ENCODE peak calls at places on chromosomes 13 and 19, in six cellular contexts. One of them, this sample, is unnamed.

GRCh38 chr19:27966390-27966816 is 1246.5 kb downstream of the UQCRFS1 start:
- DNase-seq in cardiac muscle cell: no peak
- DNase-seq in right lobe of liver: no peak
- DNase-seq in Panc1: no peak
- DNase-seq in IMR-90: no peak
- DNase-seq in PC-9: no peak
- DNase-seq in this sample: peak

GRCh38 chr19:34555447-34555846 is 73.9 kb downstream of the WTIP start:
- DNase-seq in cardiac muscle cell: no peak
- DNase-seq in IMR-90: no peak
- DNase-seq in right lobe of liver: no peak
- DNase-seq in PC-9: no peak
- DNase-seq in Panc1: no peak
- DNase-seq in this sample: peak

GRCh38 chr13:102198418-102199322 is 203.2 kb downstream of the FGF14 start:
- DNase-seq in Panc1: no peak
- DNase-seq in IMR-90: peak
- DNase-seq in cardiac muscle cell: no peak
- DNase-seq in right lobe of liver: no peak
- DNase-seq in PC-9: no peak
- DNase-seq in this sample: peak

GRCh38 chr13:79614519-79614918 is 133.6 kb downstream of the NDFIP2 start:
- DNase-seq in Panc1: no peak
- DNase-seq in right lobe of liver: no peak
- DNase-seq in cardiac muscle cell: no peak
- DNase-seq in PC-9: no peak
- DNase-seq in IMR-90: no peak
- DNase-seq in this sample: peak

GRCh38 chr19:42191855-42192254 is 25.6 kb downstream of the DEDD2 start:
- DNase-seq in IMR-90: peak
- DNase-seq in cardiac muscle cell: no peak
- DNase-seq in Panc1: peak
- DNase-seq in PC-9: peak
- DNase-seq in right lobe of liver: no peak
- DNase-seq in this sample: peak

GRCh38 chr13:88086577-88086976 is 415.4 kb downstream of the SLITRK5 start:
- DNase-seq in PC-9: no peak
- DNase-seq in cardiac muscle cell: no peak
- DNase-seq in IMR-90: peak
- DNase-seq in right lobe of liver: no peak
- DNase-seq in Panc1: no peak
- DNase-seq in this sample: peak

GRCh38 chr19:18745012-18745735 is 45.9 kb downstream of the COMP start:
- DNase-seq in Panc1: no peak
- DNase-seq in PC-9: no peak
- DNase-seq in cardiac muscle cell: no peak
- DNase-seq in right lobe of liver: no peak
- DNase-seq in IMR-90: no peak
- DNase-seq in this sample: no peak

GRCh38 chr13:93700115-93700514 is 473.5 kb downstream of the GPC6 start:
- DNase-seq in IMR-90: peak
- DNase-seq in PC-9: no peak
- DNase-seq in cardiac muscle cell: no peak
- DNase-seq in Panc1: no peak
- DNase-seq in right lobe of liver: no peak
- DNase-seq in this sample: no peak

GRCh38 chr19:49070416-49070815 is 2.1 kb downstream of the KCNA7 start:
- DNase-seq in cardiac muscle cell: no peak
- DNase-seq in IMR-90: no peak
- DNase-seq in Panc1: no peak
- DNase-seq in PC-9: no peak
- DNase-seq in right lobe of liver: no peak
- DNase-seq in this sample: no peak

GRCh38 chr19:9178901-9179300 is at the start of gene OR7D2:
- DNase-seq in right lobe of liver: no peak
- DNase-seq in PC-9: peak
- DNase-seq in cardiac muscle cell: no peak
- DNase-seq in Panc1: no peak
- DNase-seq in IMR-90: peak
- DNase-seq in this sample: peak

GRCh38 chr19:3617463-3617862 is 9.1 kb downstream of the CACTIN start:
- DNase-seq in IMR-90: no peak
- DNase-seq in cardiac muscle cell: no peak
- DNase-seq in PC-9: no peak
- DNase-seq in Panc1: no peak
- DNase-seq in right lobe of liver: no peak
- DNase-seq in this sample: no peak

GRCh38 chr19:7292950-7293794 is 1.0 kb downstream of the INSR start:
- DNase-seq in cardiac muscle cell: peak
- DNase-seq in IMR-90: no peak
- DNase-seq in right lobe of liver: peak
- DNase-seq in PC-9: no peak
- DNase-seq in Panc1: no peak
- DNase-seq in this sample: no peak

GRCh38 chr19:2424686-2425621 is 2.4 kb downstream of the TIMM13 start:
- DNase-seq in cardiac muscle cell: peak
- DNase-seq in IMR-90: peak
- DNase-seq in Panc1: no peak
- DNase-seq in PC-9: no peak
- DNase-seq in right lobe of liver: no peak
- DNase-seq in this sample: peak

GRCh38 chr19:30755581-30755980 is 383.4 kb downstream of the ZNF536 start:
- DNase-seq in right lobe of liver: no peak
- DNase-seq in Panc1: no peak
- DNase-seq in cardiac muscle cell: no peak
- DNase-seq in PC-9: no peak
- DNase-seq in IMR-90: no peak
- DNase-seq in this sample: no peak

GRCh38 chr13:30711837-30712236 is 23.5 kb upstream of the ALOX5AP start:
- DNase-seq in right lobe of liver: no peak
- DNase-seq in cardiac muscle cell: no peak
- DNase-seq in PC-9: no peak
- DNase-seq in Panc1: no peak
- DNase-seq in IMR-90: peak
- DNase-seq in this sample: no peak

GRCh38 chr13:48304132-48304876 is 753 bp downstream of the RB1 start:
- DNase-seq in Panc1: no peak
- DNase-seq in right lobe of liver: peak
- DNase-seq in IMR-90: peak
- DNase-seq in cardiac muscle cell: peak
- DNase-seq in PC-9: no peak
- DNase-seq in this sample: peak

GRCh38 chr19:52664461-52664860 is 26.3 kb upstream of the ZNF83 start:
- DNase-seq in right lobe of liver: no peak
- DNase-seq in PC-9: no peak
- DNase-seq in cardiac muscle cell: no peak
- DNase-seq in Panc1: no peak
- DNase-seq in IMR-90: no peak
- DNase-seq in this sample: no peak

GRCh38 chr19:39341122-39341719 is 1.0 kb upstream of the SAMD4B start:
- DNase-seq in cardiac muscle cell: peak
- DNase-seq in right lobe of liver: peak
- DNase-seq in Panc1: no peak
- DNase-seq in IMR-90: no peak
- DNase-seq in PC-9: no peak
- DNase-seq in this sample: no peak

GRCh38 chr13:77740931-77741586 is 43.6 kb downstream of the SLAIN1 start:
- DNase-seq in cardiac muscle cell: no peak
- DNase-seq in PC-9: no peak
- DNase-seq in right lobe of liver: no peak
- DNase-seq in IMR-90: no peak
- DNase-seq in Panc1: no peak
- DNase-seq in this sample: no peak

GRCh38 chr19:45075215-45076028 is 856 bp downstream of the ZNF296 start:
- DNase-seq in cardiac muscle cell: peak
- DNase-seq in Panc1: no peak
- DNase-seq in right lobe of liver: peak
- DNase-seq in IMR-90: no peak
- DNase-seq in PC-9: peak
- DNase-seq in this sample: peak

GRCh38 chr13:30572859-30573275 is 44.9 kb upstream of the USPL1 start:
- DNase-seq in IMR-90: peak
- DNase-seq in PC-9: no peak
- DNase-seq in Panc1: no peak
- DNase-seq in right lobe of liver: no peak
- DNase-seq in cardiac muscle cell: peak
- DNase-seq in this sample: peak

GRCh38 chr19:41299755-41300089 is 10.2 kb upstream of the CCDC97 start:
- DNase-seq in right lobe of liver: no peak
- DNase-seq in IMR-90: peak
- DNase-seq in cardiac muscle cell: peak
- DNase-seq in Panc1: no peak
- DNase-seq in PC-9: no peak
- DNase-seq in this sample: peak

GRCh38 chr19:40411958-40412499 is 1.1 kb downstream of the PRX start:
- DNase-seq in Panc1: no peak
- DNase-seq in PC-9: no peak
- DNase-seq in right lobe of liver: no peak
- DNase-seq in cardiac muscle cell: no peak
- DNase-seq in IMR-90: no peak
- DNase-seq in this sample: no peak

DNA sequence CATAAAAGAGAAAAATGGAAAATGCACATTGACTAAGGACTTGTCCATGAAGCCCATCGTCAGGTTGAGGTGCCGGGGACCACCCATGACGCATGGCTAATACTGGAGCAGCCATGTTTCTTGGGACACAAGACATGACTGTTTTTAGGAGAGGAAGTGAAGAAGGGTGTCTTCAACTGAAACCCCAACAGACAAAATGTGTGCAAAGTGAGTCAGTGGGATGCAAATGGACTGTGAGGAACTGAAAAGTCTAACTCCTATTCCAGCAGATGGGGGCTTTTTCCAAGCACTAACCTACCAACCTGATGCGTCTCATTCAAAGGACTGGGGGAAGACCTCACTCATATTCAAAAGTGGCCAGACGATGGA is 459.3 kb downstream of the FOXO1 start:
- DNase-seq in IMR-90: no peak
- DNase-seq in cardiac muscle cell: no peak
- DNase-seq in PC-9: no peak
- DNase-seq in right lobe of liver: no peak
- DNase-seq in Panc1: no peak
- DNase-seq in this sample: no peak
- H3K4me3 ChIP-seq in IMR-90: no peak
- H3K4me3 ChIP-seq in cardiac muscle cell: no peak
- H3K4me3 ChIP-seq in PC-9: no peak
- H3K4me3 ChIP-seq in right lobe of liver: no peak
- H3K4me3 ChIP-seq in Panc1: no peak
- H3K4me3 ChIP-seq in this sample: no peak

DNA sequence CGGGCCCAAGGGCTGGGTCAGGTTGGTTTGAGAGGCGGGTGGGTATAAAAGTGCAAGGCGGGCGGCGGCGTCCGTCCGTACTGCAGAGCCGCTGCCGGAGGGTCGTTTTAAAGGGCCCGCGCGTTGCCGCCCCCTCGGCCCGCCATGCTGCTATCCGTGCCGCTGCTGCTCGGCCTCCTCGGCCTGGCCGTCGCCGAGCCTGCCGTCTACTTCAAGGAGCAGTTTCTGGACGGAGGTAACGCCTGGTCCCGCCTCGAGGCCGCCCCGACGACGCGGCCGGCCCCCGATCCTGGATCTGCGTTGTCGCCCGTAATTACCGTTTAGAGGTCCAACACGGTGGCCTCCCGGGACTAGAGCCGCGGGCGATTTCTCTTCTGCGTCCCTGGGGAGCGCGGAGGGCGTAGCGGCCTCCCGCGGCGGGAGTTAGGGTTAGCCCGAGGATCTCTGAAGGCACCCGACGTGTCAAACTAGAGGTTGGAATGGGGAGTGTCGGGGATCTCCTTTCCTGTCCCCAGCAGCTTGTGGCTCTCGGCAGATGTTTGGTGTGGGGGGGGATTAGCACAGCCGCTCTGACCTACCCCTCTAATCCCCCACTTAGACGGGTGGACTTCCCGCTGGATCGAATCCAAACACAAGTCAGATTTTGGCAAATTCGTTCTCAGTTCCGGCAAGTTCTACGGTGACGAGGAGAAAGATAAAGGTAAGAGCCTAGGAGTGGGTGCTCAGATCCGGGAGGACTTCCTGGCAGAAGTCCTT is at the start of gene CALR:
- DNase-seq in PC-9: peak
- DNase-seq in right lobe of liver: no peak
- DNase-seq in IMR-90: no peak
- DNase-seq in Panc1: no peak
- DNase-seq in cardiac muscle cell: no peak
- DNase-seq in this sample: peak
- TF ChIP-seq CTCF in PC-9: peak
- TF ChIP-seq CTCF in right lobe of liver: no peak
- TF ChIP-seq CTCF in IMR-90: peak
- TF ChIP-seq CTCF in Panc1: no peak
- TF ChIP-seq CTCF in cardiac muscle cell: peak
- TF ChIP-seq CTCF in this sample: peak

DNA sequence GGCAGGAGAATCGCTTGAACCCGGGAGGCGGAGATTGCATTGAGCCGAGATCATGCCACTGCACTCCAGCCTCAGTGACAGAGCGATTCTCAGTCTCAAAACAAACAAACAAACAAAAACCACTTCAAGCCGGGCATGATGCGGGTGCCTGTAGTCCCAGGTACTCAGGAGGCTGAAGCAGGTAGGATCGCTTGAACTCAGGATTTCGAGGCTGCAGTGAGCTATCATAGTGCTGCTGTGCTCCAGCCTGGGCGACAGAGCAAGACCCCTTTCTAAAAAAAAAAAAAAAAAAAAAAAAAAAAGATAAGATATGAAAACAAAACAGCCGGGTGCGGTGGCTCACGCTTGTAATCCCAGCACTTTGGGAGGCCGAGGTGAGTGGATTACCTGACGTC is 12.9 kb downstream of the PPP1R14A start:
- DNase-seq in right lobe of liver: no peak
- DNase-seq in PC-9: no peak
- DNase-seq in IMR-90: no peak
- DNase-seq in cardiac muscle cell: no peak
- DNase-seq in Panc1: no peak
- DNase-seq in this sample: no peak
- H3K4me3 ChIP-seq in right lobe of liver: no peak
- H3K4me3 ChIP-seq in PC-9: peak
- H3K4me3 ChIP-seq in IMR-90: no peak
- H3K4me3 ChIP-seq in cardiac muscle cell: no peak
- H3K4me3 ChIP-seq in Panc1: peak
- H3K4me3 ChIP-seq in this sample: no peak

DNA sequence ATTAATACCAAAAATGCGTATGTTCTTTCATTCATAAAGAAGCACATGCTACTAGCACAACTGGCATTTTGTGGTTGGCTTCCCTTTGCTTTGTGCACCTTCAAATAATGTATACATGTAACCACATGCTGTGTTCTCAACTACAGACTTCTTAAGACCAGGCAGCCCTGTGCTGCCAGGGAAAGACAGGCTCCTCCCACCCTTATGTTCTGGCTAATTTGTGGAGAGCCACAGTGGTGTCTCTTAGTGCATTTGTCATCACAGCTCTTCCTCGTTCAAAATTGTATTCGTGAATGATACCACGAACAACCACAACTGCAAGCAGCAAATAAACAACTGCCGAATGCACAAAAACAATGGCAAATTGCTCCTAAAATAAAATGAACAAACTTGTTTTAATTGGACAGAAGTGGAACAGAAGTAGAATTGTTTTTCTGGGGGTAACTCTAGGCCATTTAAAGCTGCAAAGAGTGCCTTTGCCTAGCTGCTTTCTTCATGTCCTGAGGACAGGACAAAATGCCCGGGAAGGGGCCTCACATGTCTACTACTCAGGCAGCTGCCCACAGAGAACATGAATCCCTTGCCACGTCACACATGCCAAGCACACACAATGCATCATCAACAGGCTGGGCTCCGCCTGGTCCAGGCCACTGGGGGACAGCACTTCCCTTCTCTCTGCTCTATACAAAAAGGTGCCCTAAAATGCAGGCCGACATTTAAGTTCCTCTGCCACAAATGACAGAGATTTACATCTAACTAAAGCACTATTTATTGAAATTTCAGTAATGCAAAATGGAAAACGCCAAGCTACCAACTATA is 21.7 kb downstream of the IRS2 start:
- DNase-seq in Panc1: no peak
- DNase-seq in right lobe of liver: no peak
- DNase-seq in PC-9: no peak
- DNase-seq in cardiac muscle cell: no peak
- DNase-seq in IMR-90: peak
- DNase-seq in this sample: peak
- TF ChIP-seq CTCF in Panc1: no peak
- TF ChIP-seq CTCF in right lobe of liver: no peak
- TF ChIP-seq CTCF in PC-9: no peak
- TF ChIP-seq CTCF in cardiac muscle cell: no peak
- TF ChIP-seq CTCF in IMR-90: peak
- TF ChIP-seq CTCF in this sample: peak